ENCODE peak calls at places on chromosomes 13 and 19, in four cellular contexts. O, R, P and K are unnamed samples.
A peak's percentile ranks its signal among the peaks of the same experiment; 100 is the strongest.

GRCh38 chr19:17775245-17775927 is 19.6 kb upstream of the B3GNT3 start:
- DNase-seq in O (peak; percentile 82), R (peak; percentile 19), P (peak; percentile 32), K (peak; percentile 74)

GRCh38 chr19:371501-372160 is 27.0 kb upstream of the MIER2 start:
- DNase-seq in O (no peak), R (no peak), P (no peak), K (no peak)

GRCh38 chr13:44238011-44238421 is 135.6 kb upstream of the SERP2 start:
- DNase-seq in O (no peak), R (peak; percentile 79), P (no peak), K (no peak)

GRCh38 chr13:94157705-94158218 is 321.7 kb downstream of the DCT start:
- DNase-seq in O (no peak), R (no peak), P (no peak), K (no peak)

GRCh38 chr13:85379433-85379832 is 419.8 kb downstream of the SLITRK6 start:
- DNase-seq in O (no peak), R (no peak), P (no peak), K (no peak)

GRCh38 chr19:2555422-2556220 is 79.7 kb downstream of the GADD45B start:
- DNase-seq in O (no peak), R (no peak), P (peak; percentile 75), K (no peak)

GRCh38 chr19:42422092-42422575 is 5.1 kb downstream of the LIPE start:
- DNase-seq in O (no peak), R (no peak), P (no peak), K (no peak)

GRCh38 chr13:112330479-112331407 is 45.4 kb upstream of the SPACA7 start:
- DNase-seq in O (no peak), R (no peak), P (no peak), K (no peak)

GRCh38 chr13:21501709-21502108 is 42.6 kb upstream of the ZDHHC20 start:
- DNase-seq in O (peak; percentile 6), R (no peak), P (no peak), K (no peak)

GRCh38 chr13:46721054-46721453 is 75.9 kb downstream of the ESD start:
- DNase-seq in O (peak; percentile 62), R (peak; percentile 53), P (peak; percentile 83), K (peak; percentile 41)

GRCh38 chr19:13819242-13819641 is 24.0 kb downstream of the ZSWIM4 start:
- DNase-seq in O (no peak), R (no peak), P (no peak), K (no peak)

GRCh38 chr19:38409631-38410133 is 6.8 kb downstream of the FAM98C start:
- DNase-seq in O (no peak), R (peak; percentile 54), P (no peak), K (no peak)

GRCh38 chr19:55467236-55468053 is 2.9 kb upstream of the C19orf85 start:
- DNase-seq in O (peak; percentile 70), R (peak; percentile 65), P (peak; percentile 38), K (peak; percentile 68)

GRCh38 chr19:1465191-1466016 is 13.6 kb downstream of the C19orf25 start:
- DNase-seq in O (peak; percentile 59), R (peak; percentile 36), P (peak; percentile 41), K (no peak)

GRCh38 chr19:16019691-16020448 is 56.4 kb upstream of the TPM4 start:
- DNase-seq in O (no peak), R (no peak), P (no peak), K (no peak)

GRCh38 chr13:64529874-64530485 is 2700.2 kb downstream of the PCDH9 start:
- DNase-seq in O (peak; percentile 20), R (no peak), P (no peak), K (peak; percentile 30)

GRCh38 chr19:46924874-46925547 is 64.2 kb downstream of the ARHGAP35 start:
- DNase-seq in O (no peak), R (no peak), P (peak; percentile 74), K (peak; percentile 94)

GRCh38 chr19:46927893-46928292 is 67.1 kb downstream of the ARHGAP35 start:
- DNase-seq in O (no peak), R (no peak), P (no peak), K (no peak)

GRCh38 chr19:46927106-46927505 is 66.3 kb downstream of the ARHGAP35 start:
- DNase-seq in O (no peak), R (no peak), P (no peak), K (no peak)

GRCh38 chr19:46926201-46927071 is 65.6 kb downstream of the ARHGAP35 start:
- DNase-seq in O (no peak), R (no peak), P (no peak), K (peak; percentile 14)

GRCh38 chr19:46925548-46925950 is 64.8 kb downstream of the ARHGAP35 start:
- DNase-seq in O (no peak), R (no peak), P (peak; percentile 29), K (peak; percentile 85)
- H4K20me1 ChIP-seq in O (peaks cover 94% of the 10 kb centered on the region), R (peaks cover 63% of the 10 kb centered on the region), P (no peaks in the 10 kb centered on the region), K (no peaks in the 10 kb centered on the region)

GRCh38 chr19:45511074-45511473 is 3.8 kb downstream of the VASP start:
- DNase-seq in O (no peak), R (no peak), P (no peak), K (no peak)
- H4K20me1 ChIP-seq in O (peaks cover 75% of the 10 kb centered on the region), R (peaks cover 70% of the 10 kb centered on the region), P (no peaks in the 10 kb centered on the region), K (peaks cover 16% of the 10 kb centered on the region)

GRCh38 chr19:10751109-10751972 is 33.5 kb downstream of the DNM2 start:
- DNase-seq in O (no peak), R (no peak), P (peak; percentile 46), K (no peak)
- H4K20me1 ChIP-seq in O (peaks cover 87% of the 10 kb centered on the region), R (peaks cover 82% of the 10 kb centered on the region), P (no peaks in the 10 kb centered on the region), K (peaks cover 18% of the 10 kb centered on the region)

GRCh38 chr19:46608581-46609345 is 7.6 kb downstream of the CALM3 start:
- DNase-seq in O (no peak), R (no peak), P (no peak), K (no peak)
- H4K20me1 ChIP-seq in O (peaks cover 36% of the 10 kb centered on the region), R (peaks cover 51% of the 10 kb centered on the region), P (no peaks in the 10 kb centered on the region), K (peaks cover 14% of the 10 kb centered on the region)